ENCODE peak calls at places on chromosome 22, in seven cellular contexts. S, E, C, T, R, Q and L are unnamed samples.

GRCh38 chr22:49929553-49929979 is 11.1 kb downstream of the CRELD2 start:
- DNase-seq in S (no peak), E (peak; percentile 85), C (peak; percentile 73), T (peak; percentile 62), R (peak; percentile 71), Q (peak; percentile 89), L (peak; percentile 88)

GRCh38 chr22:38758276-38758945 is 2.6 kb upstream of the SUN2 start:
- DNase-seq in S (no peak), E (no peak), C (no peak), T (no peak), R (no peak), Q (no peak), L (no peak)

GRCh38 chr22:38074181-38075104 is 9.5 kb downstream of the SLC16A8 start:
- DNase-seq in S (no peak), E (no peak), C (no peak), T (no peak), R (no peak), Q (no peak), L (peak; percentile 67)

GRCh38 chr22:45235851-45236342 is 4.8 kb downstream of the KIAA0930 start:
- DNase-seq in S (no peak), E (no peak), C (no peak), T (no peak), R (peak; percentile 81), Q (peak; percentile 75), L (no peak)

GRCh38 chr22:33397381-33397907 is 339.3 kb upstream of the SYN3 start:
- DNase-seq in S (no peak), E (no peak), C (peak; percentile 12), T (no peak), R (no peak), Q (no peak), L (no peak)

GRCh38 chr22:36197065-36197440 is 4.6 kb downstream of the APOL4 start:
- DNase-seq in S (no peak), E (peak; percentile 95), C (peak; percentile 47), T (no peak), R (peak; percentile 69), Q (peak; percentile 80), L (peak; percentile 100)

GRCh38 chr22:32522237-32522636 is 47.6 kb downstream of the FBXO7 start:
- DNase-seq in S (no peak), E (no peak), C (no peak), T (no peak), R (no peak), Q (no peak), L (no peak)

GRCh38 chr22:50473855-50474671 is 772 bp downstream of the SBF1 start:
- DNase-seq in S (no peak), E (peak; percentile 75), C (peak; percentile 90), T (peak; percentile 10), R (no peak), Q (peak; percentile 41), L (peak; percentile 60)

GRCh38 chr22:31947296-31947695 is 3.0 kb downstream of the YWHAH start:
- DNase-seq in S (no peak), E (no peak), C (no peak), T (no peak), R (peak; percentile 50), Q (peak; percentile 71), L (no peak)

GRCh38 chr22:19815823-19816290 is 38.8 kb downstream of the GNB1L start:
- DNase-seq in S (no peak), E (no peak), C (no peak), T (no peak), R (no peak), Q (no peak), L (no peak)

GRCh38 chr22:25354456-25354855 is 135.0 kb downstream of the CRYBB2 start:
- DNase-seq in S (no peak), E (no peak), C (no peak), T (no peak), R (no peak), Q (no peak), L (no peak)

GRCh38 chr22:31901388-31902137 is 42.8 kb upstream of the YWHAH start:
- DNase-seq in S (no peak), E (no peak), C (no peak), T (no peak), R (no peak), Q (no peak), L (no peak)

DNA sequence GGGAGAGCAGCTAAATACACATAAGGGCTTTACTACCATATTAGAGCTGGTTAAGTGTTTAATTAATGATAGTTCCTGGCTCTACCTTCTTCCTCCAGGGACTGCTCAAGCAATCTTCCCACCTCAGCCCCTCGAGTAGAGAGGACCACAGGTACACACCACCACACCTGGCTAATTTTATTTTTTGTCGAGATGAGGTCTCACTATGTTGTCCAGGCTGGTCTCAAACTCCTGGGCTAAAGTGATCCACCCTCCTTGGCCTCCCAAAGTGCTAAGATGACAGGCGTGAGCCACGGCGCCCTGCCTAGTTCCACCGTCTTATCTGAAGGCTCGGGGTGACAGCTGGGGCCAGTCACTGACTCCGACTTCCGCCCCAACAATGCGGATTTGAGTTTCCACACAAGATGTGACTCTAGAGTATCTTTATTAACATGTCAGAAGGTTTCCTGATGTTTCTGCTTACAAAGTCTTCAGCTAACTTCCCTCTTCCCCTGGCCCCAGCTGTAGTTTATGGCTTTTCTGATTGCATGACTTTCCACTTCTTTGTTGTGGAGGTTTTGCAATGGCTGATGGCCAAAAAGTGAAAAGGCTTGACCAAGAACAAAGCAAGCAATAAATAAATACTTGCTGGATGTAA is 16.8 kb downstream of the TPST2 start:
- DNase-seq in S (no peak), E (no peak), C (no peak), T (no peak), R (no peak), Q (no peak), L (no peak)
- TF ChIP-seq EZH2phosphoT487 in S (no peak), E (no peak), C (no peak), T (no peak), R (no peak), Q (no peak), L (no peak)

DNA sequence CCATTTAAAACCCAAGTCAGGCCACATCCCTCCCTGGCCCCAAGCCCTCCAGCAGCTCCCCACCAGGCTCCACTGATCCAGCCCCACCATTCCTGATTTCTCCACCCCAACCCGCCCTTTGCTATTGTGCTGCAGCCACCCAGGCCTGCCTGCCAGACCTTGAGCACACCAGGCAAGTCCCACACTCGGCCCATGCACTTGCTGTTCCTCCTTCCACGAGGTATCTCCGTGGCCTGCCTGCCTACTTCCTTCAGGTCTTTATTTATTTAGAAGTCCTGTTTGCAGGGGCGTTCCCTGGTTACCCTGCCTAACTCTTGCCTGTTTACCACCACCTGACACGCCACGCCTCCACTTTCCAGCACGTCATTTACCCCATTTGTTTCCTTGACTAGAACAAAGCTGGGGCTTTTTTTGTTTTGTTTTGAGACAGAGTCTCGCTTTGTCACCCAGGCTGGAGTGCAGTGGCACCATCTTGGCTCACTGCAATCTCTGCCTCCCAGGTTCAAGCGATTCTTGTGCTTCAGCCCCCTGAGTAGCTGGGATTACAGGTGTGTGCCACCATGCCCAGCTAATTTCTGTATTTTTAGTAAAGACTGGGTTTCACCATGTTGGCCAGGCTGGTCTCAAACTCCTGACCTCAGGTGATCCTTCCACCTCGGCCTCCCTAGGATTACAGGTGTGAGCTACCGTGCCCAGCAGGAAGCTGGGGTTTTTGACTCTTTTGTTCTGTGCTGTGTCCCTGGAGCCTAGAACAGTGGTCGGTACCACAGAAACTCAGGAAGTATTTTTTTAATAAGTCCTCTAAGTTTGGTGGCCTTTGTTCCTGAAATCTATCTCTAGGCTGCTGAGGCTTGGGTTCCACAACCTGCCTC is 6.7 kb downstream of the CENPM start:
- DNase-seq in S (no peak), E (no peak), C (no peak), T (no peak), R (peak; percentile 89), Q (peak; percentile 93), L (no peak)
- TF ChIP-seq EZH2phosphoT487 in S (no peak), E (no peak), C (no peak), T (no peak), R (no peak), Q (no peak), L (no peak)

GRCh38 chr22:17998913-17999312 is 25.4 kb downstream of the MICAL3 start:
- DNase-seq in S (no peak), E (no peak), C (no peak), T (no peak), R (no peak), Q (no peak), L (no peak)

GRCh38 chr22:18000441-18001039 is 23.8 kb downstream of the MICAL3 start:
- DNase-seq in S (no peak), E (peak; percentile 37), C (peak; percentile 54), T (peak; percentile 9), R (no peak), Q (peak; percentile 52), L (peak; percentile 63)

GRCh38 chr22:17999851-18000250 is 24.5 kb downstream of the MICAL3 start:
- DNase-seq in S (no peak), E (no peak), C (no peak), T (peak; percentile 25), R (peak; percentile 62), Q (no peak), L (no peak)

GRCh38 chr22:17997456-17997855 is 26.9 kb downstream of the MICAL3 start:
- DNase-seq in S (no peak), E (no peak), C (peak; percentile 69), T (peak; percentile 17), R (no peak), Q (no peak), L (no peak)

GRCh38 chr22:18001040-18001893 is 23.1 kb downstream of the MICAL3 start:
- DNase-seq in S (peak; percentile 99), E (peak; percentile 93), C (peak; percentile 98), T (peak; percentile 93), R (peak; percentile 97), Q (peak; percentile 99), L (peak; percentile 97)
- TF ChIP-seq EZH2phosphoT487 in S (no peak), E (no peak), C (no peak), T (no peak), R (no peak), Q (no peak), L (no peak)

GRCh38 chr22:41561335-41561734 is 525 bp downstream of the CSDC2 start:
- DNase-seq in S (no peak), E (peak; percentile 27), C (no peak), T (no peak), R (no peak), Q (no peak), L (peak; percentile 40)

GRCh38 chr22:41561788-41562187 is 978 bp downstream of the CSDC2 start:
- DNase-seq in S (no peak), E (no peak), C (no peak), T (no peak), R (no peak), Q (no peak), L (no peak)

GRCh38 chr22:41555325-41555724 is 5.5 kb upstream of the CSDC2 start:
- DNase-seq in S (no peak), E (no peak), C (no peak), T (no peak), R (no peak), Q (no peak), L (no peak)

GRCh38 chr22:41560095-41560487 is 719 bp upstream of the CSDC2 start:
- DNase-seq in S (no peak), E (no peak), C (no peak), T (no peak), R (peak; percentile 6), Q (no peak), L (no peak)

GRCh38 chr22:41557401-41558240 is 3.2 kb upstream of the CSDC2 start:
- DNase-seq in S (no peak), E (peak; percentile 69), C (peak; percentile 89), T (no peak), R (peak; percentile 74), Q (no peak), L (no peak)
- TF ChIP-seq EZH2phosphoT487 in S (no peak), E (no peak), C (no peak), T (no peak), R (no peak), Q (no peak), L (no peak)